ENCODE peak calls at places on chromosome 19, in seven cellular contexts. One of them, this sample, is unnamed. For H3K4me1, the result is how much of the 10 kb centered on the place peaks cover.

GRCh38 chr19:6238643-6239281 is 41.0 kb downstream of the MLLT1 start:
- DNase-seq in esophagus squamous epithelium: no peak
- DNase-seq in cardiac muscle cell: no peak
- DNase-seq in HepG2: no peak
- DNase-seq in tibial artery: no peak
- DNase-seq in PC-9: no peak
- DNase-seq in suprapubic skin: no peak
- DNase-seq in this sample: no peak

GRCh38 chr19:5877869-5878268 is 7.5 kb upstream of the FUT5 start:
- DNase-seq in cardiac muscle cell: no peak
- DNase-seq in esophagus squamous epithelium: no peak
- DNase-seq in tibial artery: no peak
- DNase-seq in PC-9: no peak
- DNase-seq in suprapubic skin: no peak
- DNase-seq in HepG2: peak
- DNase-seq in this sample: no peak

GRCh38 chr19:54030895-54031586 is 32.7 kb downstream of the VSTM1 start:
- DNase-seq in tibial artery: no peak
- DNase-seq in HepG2: no peak
- DNase-seq in PC-9: no peak
- DNase-seq in cardiac muscle cell: peak
- DNase-seq in esophagus squamous epithelium: no peak
- DNase-seq in suprapubic skin: no peak
- DNase-seq in this sample: no peak

GRCh38 chr19:29497686-29498436 is 27.9 kb upstream of the VSTM2B start:
- DNase-seq in esophagus squamous epithelium: no peak
- DNase-seq in suprapubic skin: no peak
- DNase-seq in tibial artery: no peak
- DNase-seq in HepG2: no peak
- DNase-seq in PC-9: no peak
- DNase-seq in cardiac muscle cell: no peak
- DNase-seq in this sample: no peak

GRCh38 chr19:10747271-10747670 is 29.4 kb downstream of the DNM2 start:
- DNase-seq in PC-9: peak
- DNase-seq in HepG2: no peak
- DNase-seq in tibial artery: no peak
- DNase-seq in esophagus squamous epithelium: no peak
- DNase-seq in cardiac muscle cell: no peak
- DNase-seq in suprapubic skin: no peak
- DNase-seq in this sample: peak

GRCh38 chr19:54186934-54187381 is 2.4 kb downstream of the MBOAT7 start:
- DNase-seq in HepG2: no peak
- DNase-seq in cardiac muscle cell: no peak
- DNase-seq in suprapubic skin: no peak
- DNase-seq in tibial artery: no peak
- DNase-seq in PC-9: no peak
- DNase-seq in esophagus squamous epithelium: no peak
- DNase-seq in this sample: no peak

GRCh38 chr19:38975214-38975860 is at the start of gene FBXO17:
- DNase-seq in esophagus squamous epithelium: no peak
- DNase-seq in suprapubic skin: peak
- DNase-seq in PC-9: no peak
- DNase-seq in cardiac muscle cell: peak
- DNase-seq in tibial artery: peak
- DNase-seq in HepG2: peak
- DNase-seq in this sample: no peak

GRCh38 chr19:10503002-10503789 is at the start of gene KEAP1:
- DNase-seq in cardiac muscle cell: no peak
- DNase-seq in esophagus squamous epithelium: no peak
- DNase-seq in suprapubic skin: no peak
- DNase-seq in tibial artery: peak
- DNase-seq in HepG2: peak
- DNase-seq in PC-9: no peak
- DNase-seq in this sample: peak

GRCh38 chr19:39645800-39646411 is 9.8 kb upstream of the LGALS16 start:
- DNase-seq in tibial artery: no peak
- DNase-seq in esophagus squamous epithelium: no peak
- DNase-seq in suprapubic skin: no peak
- DNase-seq in cardiac muscle cell: peak
- DNase-seq in PC-9: no peak
- DNase-seq in HepG2: peak
- DNase-seq in this sample: no peak

GRCh38 chr19:41545547-41545946 is 30.4 kb upstream of the CEACAM21 start:
- DNase-seq in cardiac muscle cell: no peak
- DNase-seq in tibial artery: no peak
- DNase-seq in esophagus squamous epithelium: no peak
- DNase-seq in HepG2: no peak
- DNase-seq in PC-9: no peak
- DNase-seq in suprapubic skin: no peak
- DNase-seq in this sample: peak

GRCh38 chr19:17944301-17944700 is 11.5 kb downstream of the CCDC124 start:
- DNase-seq in HepG2: no peak
- DNase-seq in tibial artery: no peak
- DNase-seq in PC-9: no peak
- DNase-seq in cardiac muscle cell: no peak
- DNase-seq in esophagus squamous epithelium: no peak
- DNase-seq in suprapubic skin: no peak
- DNase-seq in this sample: no peak

GRCh38 chr19:56253737-56254136 is 18.8 kb upstream of the EDDM13 start:
- DNase-seq in PC-9: no peak
- DNase-seq in suprapubic skin: no peak
- DNase-seq in cardiac muscle cell: peak
- DNase-seq in tibial artery: no peak
- DNase-seq in esophagus squamous epithelium: no peak
- DNase-seq in HepG2: peak
- DNase-seq in this sample: no peak

GRCh38 chr19:20482721-20483120 is 82.9 kb downstream of the ZNF737 start:
- DNase-seq in tibial artery: no peak
- DNase-seq in suprapubic skin: no peak
- DNase-seq in esophagus squamous epithelium: no peak
- DNase-seq in PC-9: no peak
- DNase-seq in cardiac muscle cell: no peak
- DNase-seq in HepG2: no peak
- DNase-seq in this sample: no peak

GRCh38 chr19:7366701-7367420 is 18.1 kb downstream of the ARHGEF18 start:
- DNase-seq in suprapubic skin: no peak
- DNase-seq in cardiac muscle cell: no peak
- DNase-seq in esophagus squamous epithelium: no peak
- DNase-seq in PC-9: peak
- DNase-seq in tibial artery: no peak
- DNase-seq in HepG2: peak
- DNase-seq in this sample: peak

GRCh38 chr19:53868892-53869804 is 1.5 kb downstream of the MYADM start:
- DNase-seq in tibial artery: peak
- DNase-seq in suprapubic skin: peak
- DNase-seq in esophagus squamous epithelium: no peak
- DNase-seq in cardiac muscle cell: peak
- DNase-seq in HepG2: peak
- DNase-seq in PC-9: peak
- DNase-seq in this sample: peak

GRCh38 chr19:39544920-39545319 is 5.0 kb upstream of the EID2 start:
- DNase-seq in suprapubic skin: no peak
- DNase-seq in PC-9: no peak
- DNase-seq in tibial artery: no peak
- DNase-seq in esophagus squamous epithelium: no peak
- DNase-seq in cardiac muscle cell: no peak
- DNase-seq in HepG2: no peak
- DNase-seq in this sample: no peak

GRCh38 chr19:10634881-10635463 is 9.6 kb downstream of the SLC44A2 start:
- DNase-seq in tibial artery: no peak
- DNase-seq in suprapubic skin: no peak
- DNase-seq in PC-9: no peak
- DNase-seq in esophagus squamous epithelium: no peak
- DNase-seq in cardiac muscle cell: no peak
- DNase-seq in HepG2: no peak
- DNase-seq in this sample: no peak

GRCh38 chr19:55314396-55314795 is 10.7 kb downstream of the TMEM150B start:
- DNase-seq in tibial artery: no peak
- DNase-seq in HepG2: no peak
- DNase-seq in esophagus squamous epithelium: no peak
- DNase-seq in suprapubic skin: no peak
- DNase-seq in PC-9: no peak
- DNase-seq in cardiac muscle cell: no peak
- DNase-seq in this sample: no peak

GRCh38 chr19:5090780-5091575 is 122.1 kb downstream of the KDM4B start:
- DNase-seq in suprapubic skin: no peak
- DNase-seq in esophagus squamous epithelium: no peak
- DNase-seq in cardiac muscle cell: peak
- DNase-seq in HepG2: no peak
- DNase-seq in tibial artery: peak
- DNase-seq in PC-9: no peak
- DNase-seq in this sample: no peak

DNA sequence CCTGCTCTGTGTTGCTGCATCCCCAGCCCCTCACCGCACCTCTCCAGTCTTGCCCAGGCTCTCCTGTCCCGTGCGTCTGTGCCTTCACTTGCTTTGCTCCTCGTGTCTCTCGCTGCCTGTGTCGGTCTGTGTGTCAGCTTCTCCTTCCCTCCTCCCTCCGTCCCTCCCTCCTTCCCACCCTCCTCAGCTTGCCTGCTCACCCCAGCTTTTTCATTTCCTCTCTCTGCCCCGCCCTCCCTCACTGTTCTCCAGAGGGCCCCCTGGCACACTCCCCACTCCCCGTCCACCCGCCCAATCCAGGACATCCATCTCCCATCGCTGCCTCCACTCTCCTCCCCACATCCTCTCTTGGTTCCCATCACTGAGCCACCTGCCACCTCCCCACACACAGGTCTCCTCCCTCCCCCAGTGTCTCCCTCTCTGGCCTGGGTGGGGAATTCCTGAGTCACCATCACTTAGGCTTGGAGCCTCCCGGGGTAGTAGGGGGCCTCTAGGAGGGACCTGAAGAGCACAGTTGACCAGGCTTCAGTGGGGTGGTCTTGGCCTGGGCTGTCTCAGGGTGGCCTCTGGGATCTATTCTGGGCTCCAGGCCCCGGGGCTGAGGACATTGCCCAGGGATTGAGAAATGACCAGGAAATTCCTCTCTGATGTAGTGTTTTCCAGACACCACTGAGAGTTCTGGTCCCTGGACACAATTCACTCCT is at the start of gene PTGIR:
- DNase-seq in suprapubic skin: no peak
- DNase-seq in cardiac muscle cell: no peak
- DNase-seq in esophagus squamous epithelium: no peak
- DNase-seq in tibial artery: peak
- DNase-seq in PC-9: no peak
- DNase-seq in HepG2: no peak
- DNase-seq in this sample: no peak
- H3K4me3 ChIP-seq in suprapubic skin: peak
- H3K4me3 ChIP-seq in cardiac muscle cell: no peak
- H3K4me3 ChIP-seq in esophagus squamous epithelium: peak
- H3K4me3 ChIP-seq in tibial artery: peak
- H3K4me3 ChIP-seq in PC-9: no peak
- H3K4me3 ChIP-seq in HepG2: no peak
- H3K4me3 ChIP-seq in this sample: no peak

DNA sequence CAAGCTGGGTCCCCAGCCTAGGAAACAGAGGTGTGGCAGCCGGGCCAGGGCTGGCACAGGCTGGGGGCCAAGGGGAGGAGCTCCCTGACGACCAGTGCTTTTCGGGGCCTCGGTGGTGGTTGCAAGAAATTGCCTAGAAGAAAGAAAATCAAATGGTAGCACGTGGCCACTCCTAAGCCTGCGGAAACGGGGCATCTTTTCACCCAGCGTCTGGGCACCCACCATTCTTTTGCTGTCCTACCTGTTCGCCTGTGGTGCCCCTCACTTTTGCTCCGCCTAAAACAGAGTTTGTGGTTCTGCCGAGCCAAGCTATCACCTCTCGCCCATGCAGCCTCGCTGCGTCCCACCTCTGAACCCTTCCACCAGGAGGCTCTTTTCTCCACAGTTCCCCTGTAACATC is 7.1 kb upstream of the KRTDAP start:
- DNase-seq in suprapubic skin: no peak
- DNase-seq in PC-9: no peak
- DNase-seq in cardiac muscle cell: no peak
- DNase-seq in HepG2: no peak
- DNase-seq in tibial artery: no peak
- DNase-seq in esophagus squamous epithelium: no peak
- DNase-seq in this sample: no peak
- TF ChIP-seq CTCF in suprapubic skin: no peak
- TF ChIP-seq CTCF in PC-9: no peak
- TF ChIP-seq CTCF in cardiac muscle cell: no peak
- TF ChIP-seq CTCF in HepG2: peak
- TF ChIP-seq CTCF in tibial artery: no peak
- TF ChIP-seq CTCF in esophagus squamous epithelium: no peak
- TF ChIP-seq CTCF in this sample: no peak

DNA sequence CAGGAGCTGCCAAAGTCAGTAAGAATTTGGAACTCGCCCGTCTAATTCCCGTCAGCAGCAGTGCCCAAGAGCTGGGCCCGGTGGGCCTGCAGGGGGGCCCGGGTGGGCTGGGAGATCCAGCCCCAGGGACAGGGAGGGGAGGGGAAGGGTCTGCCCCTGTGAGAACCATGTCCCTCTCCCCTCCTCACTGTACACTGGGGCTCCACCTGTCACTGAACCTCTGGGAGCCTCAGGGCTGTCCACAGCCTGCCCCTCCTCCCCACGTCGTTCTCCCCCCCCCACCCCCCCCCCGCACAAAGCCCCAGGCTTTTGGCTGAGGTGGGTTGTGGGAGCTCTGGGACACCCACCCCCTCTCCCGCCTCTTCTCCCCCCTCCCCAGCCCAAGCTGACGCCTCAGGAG is 8.2 kb downstream of the ZNF296 start:
- DNase-seq in HepG2: no peak
- DNase-seq in PC-9: no peak
- DNase-seq in suprapubic skin: no peak
- DNase-seq in esophagus squamous epithelium: no peak
- DNase-seq in tibial artery: no peak
- DNase-seq in cardiac muscle cell: no peak
- DNase-seq in this sample: no peak
- H3K4me1 ChIP-seq in HepG2: under half
- H3K4me1 ChIP-seq in PC-9: under half
- H3K4me1 ChIP-seq in suprapubic skin: under half
- H3K4me1 ChIP-seq in esophagus squamous epithelium: under half
- H3K4me1 ChIP-seq in tibial artery: under half
- H3K4me1 ChIP-seq in cardiac muscle cell: under half
- H3K4me1 ChIP-seq in this sample: under half

DNA sequence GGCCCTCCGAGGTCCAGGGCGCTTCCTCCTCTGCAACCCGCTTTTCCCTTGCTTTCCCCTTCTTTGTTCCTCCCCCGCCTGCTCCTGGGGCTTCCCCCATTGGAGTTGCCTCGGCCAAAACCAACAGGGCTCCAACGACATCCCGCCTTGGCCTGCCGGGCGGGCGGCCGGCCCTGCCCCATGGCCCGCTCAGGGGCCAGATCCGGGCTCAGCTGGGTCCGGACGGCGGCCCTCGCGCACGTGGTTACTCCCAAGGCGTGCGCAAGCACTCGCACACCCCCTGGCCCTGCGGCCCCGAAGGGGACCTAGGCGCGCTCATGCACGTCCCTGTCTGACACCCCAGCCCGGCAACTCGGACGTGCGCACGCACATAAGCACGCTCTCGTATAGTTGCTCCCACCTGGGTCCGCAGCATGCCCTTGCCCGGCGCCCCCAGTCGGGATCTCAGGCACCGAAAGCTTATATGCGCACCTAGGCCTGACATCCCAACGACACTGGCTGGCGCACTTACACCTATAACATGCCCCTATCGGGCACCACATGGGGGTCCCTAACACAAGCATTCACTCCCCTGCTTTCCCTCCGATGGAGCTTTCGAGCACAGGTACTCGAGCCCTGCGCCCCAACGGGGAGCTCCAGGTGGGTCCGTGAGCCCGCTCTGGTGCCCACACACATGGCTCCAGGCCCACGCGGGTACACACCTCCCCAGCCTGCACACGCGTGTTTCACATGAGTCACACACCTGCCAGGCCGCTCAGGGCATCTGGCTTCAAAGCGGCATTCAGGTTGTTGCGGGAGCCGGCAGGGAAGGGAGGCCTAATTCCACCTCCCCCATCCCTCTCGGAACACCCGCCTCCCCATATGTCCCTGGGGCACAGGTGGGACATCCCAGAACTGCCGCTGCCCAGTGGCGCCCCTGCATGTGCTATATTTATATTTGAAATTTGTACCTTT is 15.0 kb downstream of the NFIX start:
- DNase-seq in cardiac muscle cell: no peak
- DNase-seq in suprapubic skin: no peak
- DNase-seq in PC-9: no peak
- DNase-seq in HepG2: no peak
- DNase-seq in esophagus squamous epithelium: no peak
- DNase-seq in tibial artery: peak
- DNase-seq in this sample: no peak
- H3K4me3 ChIP-seq in cardiac muscle cell: no peak
- H3K4me3 ChIP-seq in suprapubic skin: peak
- H3K4me3 ChIP-seq in PC-9: no peak
- H3K4me3 ChIP-seq in HepG2: no peak
- H3K4me3 ChIP-seq in esophagus squamous epithelium: peak
- H3K4me3 ChIP-seq in tibial artery: peak
- H3K4me3 ChIP-seq in this sample: no peak